ENCODE peak calls at places on chromosomes 16 and 17, in five cellular contexts. V is AG10803, L is RWPE1, D is heart left ventricle, G is transverse colon. M is an unnamed sample.

GRCh38 chr16:13178318-13178717 is 276.9 kb downstream of the SHISA9 start:
- DNase-seq in G (no peak), D (no peak), V (no peak), L (no peak), M (no peak)

GRCh38 chr16:58409316-58409973 is 17.2 kb downstream of the GINS3 start:
- DNase-seq in V (peak), G (no peak), L (peak), D (peak), M (no peak)

GRCh38 chr17:64357191-64357981 is 33.3 kb downstream of the PECAM1 start:
- DNase-seq in V (peak), L (peak), G (peak), D (peak), M (no peak)

GRCh38 chr16:30944352-30944751 is 4.5 kb upstream of the ORAI3 start:
- DNase-seq in L (no peak), G (no peak), D (no peak), V (no peak), M (no peak)

GRCh38 chr17:72717276-72717675 is 375.2 kb downstream of the SLC39A11 start:
- DNase-seq in D (no peak), L (no peak), V (no peak), G (no peak), M (no peak)

GRCh38 chr17:48790607-48791127 is 26.4 kb downstream of the TTLL6 start:
- DNase-seq in V (no peak), D (no peak), G (no peak), L (no peak), M (no peak)

GRCh38 chr16:68283840-68284595 is 19.7 kb downstream of the SLC7A6 start:
- DNase-seq in D (no peak), L (no peak), G (no peak), V (peak), M (no peak)

GRCh38 chr16:57297856-57298255 is 13.4 kb upstream of the PLLP start:
- DNase-seq in D (no peak), G (no peak), V (no peak), L (no peak), M (no peak)

GRCh38 chr17:75030161-75030560 is 16.6 kb downstream of the ATP5PD start:
- DNase-seq in L (no peak), D (no peak), V (no peak), G (no peak), M (no peak)

GRCh38 chr16:81513204-81514040 is 68.8 kb downstream of the CMIP start:
- DNase-seq in G (no peak), L (no peak), D (peak), V (peak), M (no peak)

GRCh38 chr16:57374067-57374534 is 1.8 kb downstream of the CX3CL1 start:
- DNase-seq in V (no peak), D (no peak), L (peak), G (no peak), M (no peak)

GRCh38 chr17:45997624-45998023 is 1.4 kb upstream of the STH start:
- DNase-seq in G (no peak), L (no peak), V (peak), D (no peak), M (no peak)

GRCh38 chr17:22517716-22518115 is 825.4 kb downstream of the KCNJ18 start:
- DNase-seq in V (no peak), G (no peak), D (no peak), L (no peak), M (no peak)

GRCh38 chr16:30893744-30894539 is at the start of gene BCL7C:
- DNase-seq in G (peak), V (peak), L (peak), D (peak), M (peak)

GRCh38 chr17:73307130-73307529 is 4.7 kb downstream of the CDC42EP4 start:
- DNase-seq in D (no peak), V (no peak), L (no peak), G (peak), M (no peak)

GRCh38 chr17:79835953-79836951 is 3.0 kb downstream of the CBX4 start:
- DNase-seq in D (no peak), V (peak), G (peak), L (no peak), M (no peak)

GRCh38 chr17:74272731-74273201 is 1.3 kb upstream of the DNAI2 start:
- DNase-seq in G (no peak), V (no peak), L (no peak), D (peak), M (no peak)

GRCh38 chr16:12976936-12977335 is 75.5 kb downstream of the SHISA9 start:
- DNase-seq in G (no peak), V (no peak), D (no peak), L (no peak), M (no peak)

GRCh38 chr16:50887500-50887899 is 145.6 kb downstream of the CYLD start:
- DNase-seq in L (no peak), V (no peak), G (no peak), D (no peak), M (no peak)

GRCh38 chr16:50881331-50881830 is 139.5 kb downstream of the CYLD start:
- DNase-seq in V (no peak), D (no peak), G (no peak), L (no peak), M (no peak)

GRCh38 chr16:50880926-50881325 is 139.0 kb downstream of the CYLD start:
- DNase-seq in D (no peak), G (no peak), L (no peak), V (no peak), M (no peak)

GRCh38 chr16:50881953-50882352 is 140.1 kb downstream of the CYLD start:
- DNase-seq in V (no peak), G (no peak), D (no peak), L (no peak), M (no peak)

DNA sequence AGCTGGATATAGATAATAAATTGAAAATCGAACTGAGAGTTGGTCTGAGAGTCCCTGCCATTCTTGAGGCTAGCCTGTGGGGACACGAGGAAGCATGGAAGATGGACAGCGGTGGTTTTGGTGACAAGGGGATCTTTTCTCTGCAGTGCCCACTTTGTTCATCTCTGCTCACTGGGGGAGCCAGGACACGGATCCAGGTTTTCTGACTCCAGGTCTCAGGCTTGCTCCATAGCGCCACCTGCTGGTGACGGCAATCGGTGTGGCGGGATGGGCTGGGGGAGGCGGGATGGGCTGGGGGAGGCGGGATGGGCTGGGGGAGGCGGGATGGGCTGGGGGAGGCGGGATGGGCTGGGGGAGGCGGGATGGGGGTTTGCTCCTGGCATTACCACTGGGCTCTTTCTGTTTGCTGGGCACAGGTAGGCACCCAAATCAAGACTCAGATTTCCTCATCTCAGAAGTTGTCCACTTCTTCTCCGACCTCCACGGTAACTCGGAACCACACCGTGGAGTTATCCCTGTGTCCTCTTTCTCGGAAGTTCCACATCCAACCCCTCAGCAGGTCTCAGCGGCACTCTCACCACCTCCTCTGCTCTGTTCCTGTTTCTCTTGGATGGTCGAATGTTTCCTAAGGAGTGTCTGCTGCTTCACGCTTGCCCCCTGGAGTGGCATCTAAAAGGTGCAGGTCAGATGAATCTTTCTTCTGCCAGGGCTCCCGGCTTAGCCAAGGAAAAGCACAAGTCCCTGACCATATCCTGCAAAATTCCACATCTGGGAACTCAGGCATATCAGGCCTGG is 142.4 kb downstream of the CYLD start:
- DNase-seq in G (no peak), D (no peak), V (no peak), L (no peak), M (no peak)
- TF ChIP-seq CTCF in G (peak), D (no peak), V (peak), L (peak), M (no peak)

GRCh38 chr16:23557779-23558330 is 328 bp downstream of the UBFD1 start:
- DNase-seq in L (no peak), D (no peak), G (peak), V (peak), M (no peak)

GRCh38 chr16:23561586-23561985 is 4.1 kb downstream of the UBFD1 start:
- DNase-seq in L (no peak), G (no peak), V (no peak), D (no peak), M (no peak)

GRCh38 chr16:23552171-23552570 is 5.0 kb downstream of the EARS2 start:
- DNase-seq in V (no peak), L (no peak), D (no peak), G (no peak), M (no peak)

GRCh38 chr16:23554536-23554935 is 2.6 kb downstream of the EARS2 start:
- DNase-seq in G (no peak), L (no peak), D (no peak), V (no peak), M (no peak)

DNA sequence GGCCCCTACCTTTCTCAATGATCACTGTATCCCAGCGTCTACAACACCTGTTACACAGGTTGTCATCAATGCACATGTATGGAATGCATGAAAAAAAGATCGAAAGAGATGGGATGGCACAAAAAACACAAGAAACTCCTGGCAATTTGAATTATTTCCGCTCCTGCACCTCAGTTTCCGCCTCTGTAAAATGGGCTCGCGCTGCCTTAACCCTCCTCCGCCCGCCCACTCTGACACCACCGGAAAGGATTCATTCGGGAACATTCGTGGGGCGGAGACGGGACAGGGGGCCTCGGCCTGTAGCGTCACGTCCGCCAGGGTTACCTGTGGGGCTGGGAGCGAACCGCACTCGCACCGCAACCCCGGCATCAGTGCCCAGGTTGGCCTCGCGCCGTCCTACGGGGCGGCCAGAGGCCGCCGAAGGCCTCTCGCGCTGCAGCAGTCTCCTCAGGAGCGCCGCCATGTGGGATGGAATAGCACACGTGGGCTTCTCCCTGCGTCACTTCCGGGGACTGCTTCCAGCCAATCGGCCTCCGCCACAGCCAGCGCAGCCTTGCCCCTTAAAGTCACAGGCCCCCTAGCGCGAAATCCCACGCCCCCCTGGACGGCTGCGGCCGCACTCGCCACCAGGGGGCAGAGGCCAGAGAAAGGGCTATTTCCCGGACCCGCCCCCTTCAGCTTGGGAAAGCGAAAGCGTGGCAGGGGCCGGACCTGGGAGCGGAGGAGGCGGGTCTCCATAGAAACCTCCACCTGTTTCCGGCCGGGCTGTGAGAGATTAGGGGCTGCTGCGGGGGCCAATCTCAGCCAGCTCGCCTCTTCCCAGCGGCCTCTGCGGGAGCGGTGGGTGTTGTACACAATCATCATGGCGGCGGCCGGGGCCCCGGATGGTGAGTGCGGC is at the start of the genes EARS2 and UBFD1:
- DNase-seq in L (peak), V (peak), D (peak), G (peak), M (peak)
- TF ChIP-seq CTCF in L (peak), V (peak), D (peak), G (peak), M (no peak)

GRCh38 chr16:347203-347602 is 5.3 kb downstream of the AXIN1 start:
- DNase-seq in V (no peak), D (no peak), G (no peak), L (no peak), M (no peak)
- TF ChIP-seq CTCF in V (no peak), D (no peak), G (no peak), L (no peak), M (no peak)

GRCh38 chr17:32341141-32341856 is 674 bp downstream of the C17orf75 start:
- DNase-seq in D (no peak), G (no peak), L (no peak), V (no peak), M (no peak)
- TF ChIP-seq CTCF in D (no peak), G (no peak), L (no peak), V (peak), M (no peak)

GRCh38 chr17:76707985-76708807 is 2.6 kb downstream of the MXRA7 start:
- DNase-seq in L (no peak), D (no peak), G (no peak), V (no peak), M (no peak)
- TF ChIP-seq CTCF in L (no peak), D (peak), G (no peak), V (peak), M (no peak)

DNA sequence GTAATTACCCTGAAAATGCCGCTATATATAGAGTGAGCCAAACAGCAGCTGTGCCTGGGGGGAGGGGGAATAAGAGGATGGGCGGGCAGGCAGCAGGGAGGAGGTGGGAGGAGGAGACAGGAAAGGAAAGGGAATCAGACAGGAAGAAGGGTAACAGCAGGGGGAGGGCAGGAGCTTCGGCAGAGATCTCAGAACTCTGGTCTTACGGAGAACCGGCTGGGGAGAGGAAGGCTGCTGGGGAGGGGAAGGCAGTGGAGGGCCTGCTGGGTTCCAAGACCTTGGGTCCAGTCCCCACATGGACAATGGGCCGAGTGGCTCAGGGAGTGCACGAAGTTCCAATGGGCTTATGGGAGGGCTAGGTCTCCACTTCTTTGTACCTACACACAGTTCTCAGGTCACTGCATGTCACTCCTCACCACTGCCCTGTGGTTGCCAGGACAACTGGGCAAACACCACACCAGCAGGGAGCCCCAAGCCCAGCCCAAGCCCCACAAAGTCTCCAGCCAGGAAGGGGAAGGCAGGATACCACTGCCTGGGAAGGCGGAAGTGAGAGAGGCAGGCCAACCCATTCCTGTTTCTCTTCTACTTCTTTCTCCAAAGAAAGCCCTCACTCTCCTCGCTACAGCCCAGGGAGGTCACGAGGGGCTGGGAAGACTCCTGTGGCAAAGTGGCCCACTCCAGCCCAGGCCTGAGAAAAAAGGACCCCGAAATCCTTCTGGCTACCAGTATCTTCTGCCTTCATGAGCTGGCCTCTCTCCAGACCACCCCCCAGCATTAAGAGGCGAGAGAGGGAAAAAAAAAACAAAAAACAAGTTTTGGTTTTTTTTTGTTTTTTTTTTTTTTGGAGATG is 25.3 kb downstream of the G6PC3 start:
- DNase-seq in V (peak), G (peak), D (peak), L (peak), M (no peak)
- TF ChIP-seq CTCF in V (peak), G (no peak), D (no peak), L (no peak), M (no peak)

M was measured in activated B cell treated with CpG ODN at 0.5 μM for 24 hours.